ENCODE peak calls at places on chromosomes 7 and 10, in ten cellular contexts. J is tibial nerve, B is fibroblast of lung, P is lung, F is endodermal cell, O is SK-N-SH, N is left lung, I is suprapubic skin, K is A549, R is OCI-LY7. C is an unnamed sample. For H3K4me1, the result is how much of the 10 kb centered on the place peaks cover.

GRCh38 chr7:4265056-4265455 is 417.0 kb upstream of the FOXK1 start:
- DNase-seq in J (no peak), B (no peak), P (no peak), F (no peak), O (no peak), N (no peak), I (no peak), K (no peak), R (no peak), C (no peak)

GRCh38 chr7:73971701-73972341 is 56.2 kb upstream of the ELN start:
- DNase-seq in J (no peak), B (no peak), P (peak), F (peak), O (peak), N (no peak), I (peak), K (peak), R (no peak), C (no peak)

GRCh38 chr10:55400075-55400474 is 599.0 kb upstream of the PCDH15 start:
- DNase-seq in J (no peak), B (peak), P (no peak), F (no peak), O (no peak), N (no peak), I (no peak), K (no peak), R (no peak), C (no peak)

GRCh38 chr7:150751702-150752101 is 14.5 kb downstream of the GIMAP5 start:
- DNase-seq in J (no peak), B (no peak), P (no peak), F (no peak), O (no peak), N (no peak), I (no peak), K (no peak), R (no peak), C (no peak)

GRCh38 chr7:124152859-124153692 is 120.2 kb upstream of the TMEM229A start:
- DNase-seq in J (no peak), B (peak), P (no peak), F (peak), O (peak), N (no peak), I (no peak), K (peak), R (peak), C (peak)

GRCh38 chr7:138387755-138388475 is 72.1 kb upstream of the TRIM24 start:
- DNase-seq in J (no peak), B (no peak), P (no peak), F (no peak), O (no peak), N (no peak), I (no peak), K (no peak), R (no peak), C (no peak)

GRCh38 chr7:102097601-102098161 is 189.0 kb upstream of the SH2B2 start:
- DNase-seq in J (no peak), B (no peak), P (no peak), F (peak), O (no peak), N (no peak), I (no peak), K (peak), R (no peak), C (no peak)

GRCh38 chr7:138122162-138122561 is 45.9 kb downstream of the AKR1D1 start:
- DNase-seq in J (no peak), B (no peak), P (peak), F (no peak), O (no peak), N (peak), I (no peak), K (no peak), R (no peak), C (no peak)

GRCh38 chr10:52198540-52198939 is 115.5 kb upstream of the DKK1 start:
- DNase-seq in J (no peak), B (no peak), P (no peak), F (no peak), O (no peak), N (no peak), I (no peak), K (no peak), R (no peak), C (no peak)

GRCh38 chr7:127107601-127108007 is 145.1 kb downstream of the GRM8 start:
- DNase-seq in J (no peak), B (peak), P (peak), F (peak), O (peak), N (no peak), I (no peak), K (peak), R (peak), C (peak)

GRCh38 chr10:103584216-103585010 is 90.9 kb downstream of the NEURL1 start:
- DNase-seq in J (no peak), B (peak), P (no peak), F (no peak), O (no peak), N (peak), I (no peak), K (no peak), R (peak), C (no peak)

GRCh38 chr10:100291356-100291755 is 4.9 kb upstream of the BLOC1S2 start:
- DNase-seq in J (no peak), B (no peak), P (no peak), F (no peak), O (no peak), N (no peak), I (no peak), K (no peak), R (no peak), C (no peak)

GRCh38 chr10:50554995-50555568 is 68.7 kb downstream of the SGMS1 start:
- DNase-seq in J (no peak), B (peak), P (no peak), F (peak), O (no peak), N (no peak), I (no peak), K (no peak), R (peak), C (peak)

GRCh38 chr7:67907792-67908191 is 911.2 kb downstream of the TYW1 start:
- DNase-seq in J (no peak), B (no peak), P (no peak), F (no peak), O (no peak), N (no peak), I (no peak), K (no peak), R (no peak), C (no peak)

GRCh38 chr10:114389429-114389828 is 14.9 kb downstream of the AFAP1L2 start:
- DNase-seq in J (peak), B (peak), P (no peak), F (no peak), O (no peak), N (no peak), I (no peak), K (peak), R (no peak), C (no peak)

GRCh38 chr10:12907651-12908050 is 93.9 kb downstream of the CCDC3 start:
- DNase-seq in J (no peak), B (peak), P (no peak), F (no peak), O (no peak), N (no peak), I (no peak), K (no peak), R (no peak), C (no peak)

GRCh38 chr10:21528452-21529235 is 3.2 kb upstream of the SKIDA1 start:
- DNase-seq in J (no peak), B (peak), P (no peak), F (peak), O (no peak), N (no peak), I (no peak), K (peak), R (no peak), C (no peak)

GRCh38 chr10:101818958-101819633 is 852 bp upstream of the OGA start:
- DNase-seq in J (no peak), B (no peak), P (no peak), F (no peak), O (no peak), N (no peak), I (no peak), K (no peak), R (no peak), C (no peak)

GRCh38 chr10:119401671-119402395 is 140.7 kb downstream of the RGS10 start:
- DNase-seq in J (peak), B (peak), P (peak), F (no peak), O (no peak), N (peak), I (peak), K (peak), R (no peak), C (no peak)

GRCh38 chr7:16961650-16962049 is 79.9 kb upstream of the AGR3 start:
- DNase-seq in J (no peak), B (peak), P (no peak), F (no peak), O (no peak), N (no peak), I (no peak), K (no peak), R (no peak), C (no peak)

GRCh38 chr7:15828881-15829280 is 142.4 kb upstream of the MEOX2 start:
- DNase-seq in J (no peak), B (no peak), P (no peak), F (no peak), O (no peak), N (no peak), I (no peak), K (no peak), R (no peak), C (no peak)

GRCh38 chr10:12279281-12279680 is 70.1 kb upstream of the CAMK1D start:
- DNase-seq in J (no peak), B (peak), P (peak), F (no peak), O (no peak), N (no peak), I (no peak), K (no peak), R (no peak), C (no peak)

GRCh38 chr7:155799514-155799913 is 12.7 kb downstream of the SHH start:
- DNase-seq in J (no peak), B (peak), P (no peak), F (no peak), O (peak), N (peak), I (no peak), K (no peak), R (no peak), C (no peak)

GRCh38 chr10:123993534-123994416 is 99.6 kb downstream of the CHST15 start:
- DNase-seq in J (no peak), B (no peak), P (peak), F (no peak), O (peak), N (no peak), I (no peak), K (no peak), R (no peak), C (no peak)

GRCh38 chr10:32163774-32164148 is 107.5 kb upstream of the KIF5B start:
- DNase-seq in J (no peak), B (no peak), P (no peak), F (no peak), O (no peak), N (no peak), I (no peak), K (no peak), R (no peak), C (no peak)

GRCh38 chr7:134737561-134738353 is 41.7 kb upstream of the CALD1 start:
- DNase-seq in J (no peak), B (peak), P (no peak), F (peak), O (no peak), N (no peak), I (no peak), K (no peak), R (no peak), C (no peak)

GRCh38 chr10:122285506-122286444 is 14.7 kb downstream of the BTBD16 start:
- DNase-seq in J (no peak), B (no peak), P (no peak), F (no peak), O (no peak), N (no peak), I (no peak), K (no peak), R (no peak), C (no peak)

GRCh38 chr10:17075510-17075909 is 54.1 kb downstream of the CUBN start:
- DNase-seq in J (no peak), B (peak), P (no peak), F (no peak), O (no peak), N (no peak), I (no peak), K (peak), R (no peak), C (no peak)

GRCh38 chr7:11436317-11436716 is 395.7 kb downstream of the THSD7A start:
- DNase-seq in J (no peak), B (peak), P (no peak), F (no peak), O (no peak), N (no peak), I (no peak), K (no peak), R (no peak), C (no peak)

GRCh38 chr10:66804911-66805310 is 120.9 kb upstream of the LRRTM3 start:
- DNase-seq in J (no peak), B (no peak), P (no peak), F (no peak), O (no peak), N (no peak), I (no peak), K (no peak), R (no peak), C (no peak)

GRCh38 chr10:1594372-1595241 is 142.7 kb downstream of the ADARB2 start:
- DNase-seq in J (no peak), B (no peak), P (no peak), F (no peak), O (no peak), N (no peak), I (no peak), K (no peak), R (no peak), C (no peak)

GRCh38 chr10:114626841-114627240 is 31.2 kb downstream of the ABLIM1 start:
- DNase-seq in J (no peak), B (no peak), P (no peak), F (no peak), O (no peak), N (no peak), I (no peak), K (no peak), R (no peak), C (no peak)

GRCh38 chr10:92891885-92892705 is 43.8 kb downstream of the EXOC6 start:
- DNase-seq in J (no peak), B (peak), P (peak), F (peak), O (peak), N (peak), I (no peak), K (peak), R (no peak), C (peak)

GRCh38 chr7:92586403-92586802 is 3.8 kb downstream of the FAM133B start:
- DNase-seq in J (no peak), B (peak), P (no peak), F (no peak), O (no peak), N (no peak), I (no peak), K (no peak), R (no peak), C (no peak)

GRCh38 chr7:151432658-151433521 is 7.1 kb downstream of the CRYGN start:
- DNase-seq in J (no peak), B (no peak), P (no peak), F (no peak), O (peak), N (no peak), I (no peak), K (no peak), R (peak), C (no peak)

GRCh38 chr7:95470452-95470851 is 15.3 kb upstream of the ASB4 start:
- DNase-seq in J (no peak), B (peak), P (peak), F (no peak), O (no peak), N (no peak), I (no peak), K (peak), R (peak), C (no peak)

GRCh38 chr7:71414490-71414889 is 282.5 kb downstream of the GALNT17 start:
- DNase-seq in J (no peak), B (no peak), P (no peak), F (peak), O (no peak), N (no peak), I (peak), K (no peak), R (no peak), C (no peak)

GRCh38 chr10:7094781-7095180 is 316.1 kb downstream of the SFMBT2 start:
- DNase-seq in J (no peak), B (no peak), P (no peak), F (no peak), O (no peak), N (no peak), I (no peak), K (no peak), R (no peak), C (no peak)

DNA sequence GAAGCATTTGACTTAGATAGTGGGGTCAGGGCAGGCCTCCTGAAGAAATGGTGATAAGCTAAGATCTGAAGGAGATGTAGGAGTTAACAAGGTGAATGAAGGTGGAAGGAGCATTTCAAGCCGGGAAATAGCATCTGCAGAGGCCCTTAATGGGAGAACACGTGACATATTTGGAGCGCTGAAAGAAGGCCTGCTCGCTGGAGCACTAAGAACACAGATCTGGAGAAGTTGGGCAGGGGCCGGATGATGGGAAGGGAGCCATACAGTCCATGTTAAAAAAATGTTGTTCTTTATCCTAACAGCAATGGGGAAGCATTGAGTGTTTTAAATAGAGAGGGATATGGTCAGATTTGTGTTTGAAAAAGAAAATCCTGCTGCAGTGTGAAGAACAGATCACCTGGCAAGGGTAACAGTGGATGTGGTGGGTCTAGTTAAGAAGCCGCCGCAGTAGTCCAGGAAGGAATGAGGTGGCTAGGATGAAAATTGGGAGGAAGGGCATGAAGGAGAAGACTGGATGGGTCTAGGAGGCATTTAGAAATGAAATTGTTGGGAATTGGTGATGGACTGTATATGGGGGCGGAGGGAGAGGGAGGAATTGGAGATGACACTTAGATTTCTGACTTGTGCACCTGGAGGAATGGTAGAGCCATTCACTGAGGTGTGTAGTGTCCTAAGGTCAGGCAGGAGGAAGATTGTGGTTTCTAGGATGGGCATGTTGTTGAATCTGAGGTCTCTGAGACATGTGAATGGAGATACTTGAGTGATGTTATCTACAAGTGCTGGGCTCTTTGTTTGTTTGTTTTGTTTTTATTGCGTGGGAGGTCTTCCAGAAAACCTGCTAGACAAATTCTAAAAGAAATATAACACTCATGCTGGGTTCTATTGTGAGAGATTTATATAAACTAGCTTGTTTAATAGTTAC is 58.4 kb downstream of the MET start:
- DNase-seq in J (no peak), B (no peak), P (no peak), F (no peak), O (no peak), N (no peak), I (no peak), K (peak), R (no peak), C (no peak)
- H3K4me1 ChIP-seq in J (under half), B (under half), P (under half), F (under half), O (under half), N (under half), I (under half), K (half or more), R (under half), C (under half)

GRCh38 chr7:261341-262250 is 28.4 kb upstream of the FOXL3 start:
- DNase-seq in J (peak), B (no peak), P (no peak), F (no peak), O (no peak), N (peak), I (peak), K (no peak), R (no peak), C (no peak)
- H3K4me3 ChIP-seq in J (no peak), B (no peak), P (no peak), F (no peak), O (no peak), N (no peak), I (no peak), K (no peak), R (no peak), C (no peak)

GRCh38 chr10:34235164-34235832 is 579.8 kb downstream of the PARD3 start:
- DNase-seq in J (no peak), B (peak), P (no peak), F (no peak), O (no peak), N (no peak), I (no peak), K (no peak), R (no peak), C (no peak)

GRCh38 chr10:34236927-34237326 is 578.2 kb downstream of the PARD3 start:
- DNase-seq in J (no peak), B (peak), P (no peak), F (no peak), O (no peak), N (no peak), I (no peak), K (no peak), R (no peak), C (no peak)

GRCh38 chr10:34244787-34245484 is 570.2 kb downstream of the PARD3 start:
- DNase-seq in J (no peak), B (no peak), P (no peak), F (no peak), O (no peak), N (no peak), I (no peak), K (no peak), R (no peak), C (no peak)

GRCh38 chr10:34241226-34242000 is 573.7 kb downstream of the PARD3 start:
- DNase-seq in J (no peak), B (no peak), P (no peak), F (no peak), O (no peak), N (no peak), I (no peak), K (no peak), R (no peak), C (no peak)

DNA sequence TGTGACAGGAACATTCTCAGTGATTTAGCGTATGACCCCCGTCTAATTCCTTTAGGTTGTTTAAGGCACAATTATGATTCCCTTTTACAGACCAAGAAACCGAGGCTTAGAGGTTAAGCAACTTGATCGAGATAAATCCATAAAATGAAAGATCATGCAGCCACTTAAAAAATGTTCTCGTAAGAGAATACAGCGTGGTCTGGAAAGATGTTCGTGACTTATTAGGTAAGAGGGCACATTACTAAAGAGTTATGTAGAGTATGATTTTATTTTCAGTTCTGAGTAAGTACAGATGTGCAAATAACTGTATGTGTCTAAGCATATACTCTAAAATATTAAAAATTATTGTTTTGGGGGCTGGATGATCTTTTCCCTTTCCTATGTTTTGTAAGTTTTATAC is 575.1 kb downstream of the PARD3 start:
- DNase-seq in J (no peak), B (peak), P (no peak), F (no peak), O (no peak), N (no peak), I (no peak), K (no peak), R (no peak), C (no peak)
- TF ChIP-seq CTCF in J (no peak), B (no peak), P (no peak), F (no peak), O (no peak), N (no peak), I (no peak), K (no peak), R (no peak), C (no peak)

GRCh38 chr7:22411977-22412693 is 55.2 kb upstream of the RAPGEF5 start:
- DNase-seq in J (no peak), B (no peak), P (no peak), F (no peak), O (no peak), N (no peak), I (no peak), K (no peak), R (no peak), C (no peak)

GRCh38 chr7:22403344-22403743 is 46.4 kb upstream of the RAPGEF5 start:
- DNase-seq in J (no peak), B (no peak), P (no peak), F (no peak), O (no peak), N (no peak), I (no peak), K (no peak), R (no peak), C (no peak)

GRCh38 chr7:22402250-22402649 is 45.3 kb upstream of the RAPGEF5 start:
- DNase-seq in J (no peak), B (no peak), P (no peak), F (no peak), O (no peak), N (no peak), I (no peak), K (no peak), R (peak), C (no peak)

GRCh38 chr7:22404421-22405023 is 47.6 kb upstream of the RAPGEF5 start:
- DNase-seq in J (no peak), B (no peak), P (no peak), F (no peak), O (no peak), N (no peak), I (no peak), K (no peak), R (no peak), C (no peak)

DNA sequence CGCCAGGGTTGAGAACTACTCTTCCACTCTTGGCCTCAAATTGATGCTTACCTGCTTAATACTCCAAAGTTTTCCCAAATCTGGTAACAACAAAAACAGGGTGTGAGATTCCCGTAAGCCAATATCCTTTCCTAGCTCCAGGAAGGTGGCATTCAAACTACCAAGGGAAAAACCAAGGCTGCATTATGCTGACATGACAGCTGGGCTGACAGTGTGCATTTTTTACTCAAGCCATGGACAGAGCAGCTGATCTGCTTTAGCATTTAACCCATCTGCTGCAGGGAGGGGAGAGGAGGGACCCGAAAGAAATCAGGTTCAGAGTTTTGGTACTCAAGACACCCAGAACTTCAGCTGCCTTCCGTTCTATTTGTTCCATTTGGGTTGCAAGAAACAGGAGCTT is 49.8 kb upstream of the RAPGEF5 start:
- DNase-seq in J (no peak), B (no peak), P (no peak), F (no peak), O (no peak), N (no peak), I (no peak), K (no peak), R (no peak), C (no peak)
- H3K4me1 ChIP-seq in J (under half), B (under half), P (under half), F (under half), O (under half), N (under half), I (under half), K (under half), R (under half), C (under half)